ENCODE peak calls at places on chromosomes 6 and 20, in four cellular contexts. One of them, this sample, is unnamed.

GRCh38 chr6:154515808-154516207 is 5.3 kb upstream of the CNKSR3 start:
- DNase-seq in colonic mucosa: no peak
- DNase-seq in adrenal gland: no peak
- DNase-seq in Calu3: no peak
- DNase-seq in this sample: no peak

GRCh38 chr6:169170583-169170955 is 83.1 kb downstream of the THBS2 start:
- DNase-seq in colonic mucosa: no peak
- DNase-seq in adrenal gland: no peak
- DNase-seq in Calu3: no peak
- DNase-seq in this sample: no peak

GRCh38 chr6:36721369-36722140 is 23.9 kb downstream of the RAB44 start:
- DNase-seq in colonic mucosa: no peak
- DNase-seq in adrenal gland: no peak
- DNase-seq in Calu3: no peak
- DNase-seq in this sample: no peak

GRCh38 chr6:7899889-7900213 is 10.7 kb downstream of the TXNDC5 start:
- DNase-seq in colonic mucosa: no peak
- DNase-seq in adrenal gland: no peak
- DNase-seq in Calu3: no peak
- DNase-seq in this sample: no peak

GRCh38 chr6:105492706-105493673 is 90.1 kb upstream of the PREP start:
- DNase-seq in colonic mucosa: no peak
- DNase-seq in adrenal gland: no peak
- DNase-seq in Calu3: no peak
- DNase-seq in this sample: no peak

GRCh38 chr20:50290815-50291214 is 100.2 kb downstream of the CEBPB start:
- DNase-seq in colonic mucosa: no peak
- DNase-seq in adrenal gland: no peak
- DNase-seq in Calu3: no peak
- DNase-seq in this sample: no peak

GRCh38 chr6:127990081-127990480 is 89.2 kb upstream of the THEMIS start:
- DNase-seq in colonic mucosa: no peak
- DNase-seq in adrenal gland: no peak
- DNase-seq in Calu3: no peak
- DNase-seq in this sample: no peak

GRCh38 chr6:128554302-128554701 is 33.9 kb upstream of the PTPRK start:
- DNase-seq in colonic mucosa: no peak
- DNase-seq in adrenal gland: no peak
- DNase-seq in Calu3: no peak
- DNase-seq in this sample: no peak

GRCh38 chr6:165855856-165856255 is 192.8 kb upstream of the PDE10A start:
- DNase-seq in colonic mucosa: no peak
- DNase-seq in adrenal gland: no peak
- DNase-seq in Calu3: no peak
- DNase-seq in this sample: no peak

GRCh38 chr20:18138266-18138582 is 561 bp downstream of the KAT14 start:
- DNase-seq in colonic mucosa: no peak
- DNase-seq in adrenal gland: no peak
- DNase-seq in Calu3: no peak
- DNase-seq in this sample: no peak

GRCh38 chr20:50126662-50127061 is 13.7 kb upstream of the UBE2V1 start:
- DNase-seq in colonic mucosa: peak; percentile 84
- DNase-seq in adrenal gland: no peak
- DNase-seq in Calu3: no peak
- DNase-seq in this sample: no peak

GRCh38 chr6:129059650-129060049 is 176.7 kb downstream of the LAMA2 start:
- DNase-seq in colonic mucosa: no peak
- DNase-seq in adrenal gland: no peak
- DNase-seq in Calu3: no peak
- DNase-seq in this sample: no peak

GRCh38 chr20:25269833-25270170 is 21.9 kb downstream of the PYGB start:
- DNase-seq in colonic mucosa: no peak
- DNase-seq in adrenal gland: peak; percentile 7
- DNase-seq in Calu3: no peak
- DNase-seq in this sample: no peak

GRCh38 chr6:21511891-21512550 is 81.5 kb upstream of the SOX4 start:
- DNase-seq in colonic mucosa: no peak
- DNase-seq in adrenal gland: no peak
- DNase-seq in Calu3: no peak
- DNase-seq in this sample: no peak

GRCh38 chr6:8082954-8083858 is 19.0 kb upstream of the BLOC1S5 start:
- DNase-seq in colonic mucosa: no peak
- DNase-seq in adrenal gland: peak; percentile 28
- DNase-seq in Calu3: no peak
- DNase-seq in this sample: no peak

GRCh38 chr6:143018955-143019354 is 41.7 kb upstream of the AIG1 start:
- DNase-seq in colonic mucosa: no peak
- DNase-seq in adrenal gland: no peak
- DNase-seq in Calu3: no peak
- DNase-seq in this sample: no peak

GRCh38 chr20:6504826-6505225 is 262.7 kb upstream of the BMP2 start:
- DNase-seq in colonic mucosa: no peak
- DNase-seq in adrenal gland: no peak
- DNase-seq in Calu3: no peak
- DNase-seq in this sample: no peak

GRCh38 chr6:133245033-133245903 is 4.1 kb downstream of the EYA4 start:
- DNase-seq in colonic mucosa: no peak
- DNase-seq in adrenal gland: no peak
- DNase-seq in Calu3: no peak
- DNase-seq in this sample: no peak

GRCh38 chr6:83514877-83515466 is 2.6 kb downstream of the PRSS35 start:
- DNase-seq in colonic mucosa: peak; percentile 42
- DNase-seq in adrenal gland: peak; percentile 61
- DNase-seq in Calu3: peak; percentile 56
- DNase-seq in this sample: no peak

GRCh38 chr6:166253277-166254229 is 54.6 kb downstream of the PRR18 start:
- DNase-seq in colonic mucosa: no peak
- DNase-seq in adrenal gland: no peak
- DNase-seq in Calu3: no peak
- DNase-seq in this sample: peak; percentile 40

GRCh38 chr20:10667560-10668167 is 6.1 kb downstream of the JAG1 start:
- DNase-seq in colonic mucosa: no peak
- DNase-seq in adrenal gland: no peak
- DNase-seq in Calu3: no peak
- DNase-seq in this sample: no peak

GRCh38 chr6:150712502-150713252 is 113.0 kb downstream of the PLEKHG1 start:
- DNase-seq in colonic mucosa: no peak
- DNase-seq in adrenal gland: no peak
- DNase-seq in Calu3: no peak
- DNase-seq in this sample: no peak

GRCh38 chr6:98787961-98788360 is 46.4 kb upstream of the POU3F2 start:
- DNase-seq in colonic mucosa: no peak
- DNase-seq in adrenal gland: no peak
- DNase-seq in Calu3: no peak
- DNase-seq in this sample: no peak

GRCh38 chr6:39945626-39946025 is 11.4 kb upstream of the MOCS1 start:
- DNase-seq in colonic mucosa: peak; percentile 65
- DNase-seq in adrenal gland: no peak
- DNase-seq in Calu3: no peak
- DNase-seq in this sample: no peak

GRCh38 chr6:12163149-12163548 is 127.0 kb upstream of the EDN1 start:
- DNase-seq in colonic mucosa: no peak
- DNase-seq in adrenal gland: no peak
- DNase-seq in Calu3: no peak
- DNase-seq in this sample: no peak

GRCh38 chr6:103798166-103798565 is 1061.6 kb downstream of the HACE1 start:
- DNase-seq in colonic mucosa: no peak
- DNase-seq in adrenal gland: no peak
- DNase-seq in Calu3: no peak
- DNase-seq in this sample: no peak

GRCh38 chr20:5072756-5073153 is 47.0 kb downstream of the PCNA start:
- DNase-seq in colonic mucosa: no peak
- DNase-seq in adrenal gland: no peak
- DNase-seq in Calu3: no peak
- DNase-seq in this sample: no peak

GRCh38 chr20:16107172-16107870 is 465.9 kb downstream of the KIF16B start:
- DNase-seq in colonic mucosa: no peak
- DNase-seq in adrenal gland: no peak
- DNase-seq in Calu3: no peak
- DNase-seq in this sample: no peak

GRCh38 chr6:54718541-54719023 is 128.0 kb upstream of the FAM83B start:
- DNase-seq in colonic mucosa: peak; percentile 64
- DNase-seq in adrenal gland: no peak
- DNase-seq in Calu3: peak; percentile 52
- DNase-seq in this sample: no peak

GRCh38 chr6:395432-396125 is 4.0 kb downstream of the IRF4 start:
- DNase-seq in colonic mucosa: no peak
- DNase-seq in adrenal gland: no peak
- DNase-seq in Calu3: no peak
- DNase-seq in this sample: no peak

GRCh38 chr6:135937126-135937525 is 85.6 kb downstream of the PDE7B start:
- DNase-seq in colonic mucosa: no peak
- DNase-seq in adrenal gland: no peak
- DNase-seq in Calu3: no peak
- DNase-seq in this sample: no peak

GRCh38 chr6:89281779-89282246 is 33.3 kb downstream of the GABRR2 start:
- DNase-seq in colonic mucosa: peak; percentile 24
- DNase-seq in adrenal gland: no peak
- DNase-seq in Calu3: peak; percentile 52
- DNase-seq in this sample: no peak

GRCh38 chr20:45044084-45044573 is 56.8 kb downstream of the KCNS1 start:
- DNase-seq in colonic mucosa: peak; percentile 34
- DNase-seq in adrenal gland: peak; percentile 53
- DNase-seq in Calu3: peak; percentile 67
- DNase-seq in this sample: no peak

GRCh38 chr6:153801917-153802316 is 237.1 kb upstream of the OPRM1 start:
- DNase-seq in colonic mucosa: no peak
- DNase-seq in adrenal gland: no peak
- DNase-seq in Calu3: no peak
- DNase-seq in this sample: no peak

GRCh38 chr6:33822575-33823395 is 19.0 kb upstream of the MLN start:
- DNase-seq in colonic mucosa: no peak
- DNase-seq in adrenal gland: no peak
- DNase-seq in Calu3: peak; percentile 57
- DNase-seq in this sample: no peak

GRCh38 chr6:170023620-170024521 is 267.0 kb downstream of the DLL1 start:
- DNase-seq in colonic mucosa: no peak
- DNase-seq in adrenal gland: no peak
- DNase-seq in Calu3: no peak
- DNase-seq in this sample: no peak

GRCh38 chr6:125114248-125114858 is 39.2 kb upstream of the TPD52L1 start:
- DNase-seq in colonic mucosa: peak; percentile 60
- DNase-seq in adrenal gland: peak; percentile 47
- DNase-seq in Calu3: peak; percentile 43
- DNase-seq in this sample: no peak

GRCh38 chr6:84805145-84805544 is 40.7 kb upstream of the TBX18 start:
- DNase-seq in colonic mucosa: no peak
- DNase-seq in adrenal gland: no peak
- DNase-seq in Calu3: no peak
- DNase-seq in this sample: no peak

GRCh38 chr20:25859649-25860530 is 163.2 kb upstream of the ZNF337 start:
- DNase-seq in colonic mucosa: peak; percentile 56
- DNase-seq in adrenal gland: peak; percentile 73
- DNase-seq in Calu3: peak; percentile 30
- DNase-seq in this sample: peak; percentile 45

GRCh38 chr6:35318200-35318844 is 20.7 kb downstream of the DEF6 start:
- DNase-seq in colonic mucosa: peak; percentile 94
- DNase-seq in adrenal gland: peak; percentile 89
- DNase-seq in Calu3: peak; percentile 98
- DNase-seq in this sample: no peak
- TF ChIP-seq CTCF in colonic mucosa: no peak
- TF ChIP-seq CTCF in adrenal gland: no peak
- TF ChIP-seq CTCF in Calu3: peak; percentile 9
- TF ChIP-seq CTCF in this sample: no peak

GRCh38 chr6:138383776-138384175 is 6.1 kb downstream of the SMIM28 start:
- DNase-seq in colonic mucosa: no peak
- DNase-seq in adrenal gland: no peak
- DNase-seq in Calu3: no peak
- DNase-seq in this sample: no peak

GRCh38 chr6:138377844-138378243 is at the start of gene SMIM28:
- DNase-seq in colonic mucosa: no peak
- DNase-seq in adrenal gland: no peak
- DNase-seq in Calu3: no peak
- DNase-seq in this sample: no peak

GRCh38 chr6:138386897-138387296 is 9.2 kb downstream of the SMIM28 start:
- DNase-seq in colonic mucosa: no peak
- DNase-seq in adrenal gland: no peak
- DNase-seq in Calu3: no peak
- DNase-seq in this sample: no peak

GRCh38 chr6:138378463-138378862 is 758 bp downstream of the SMIM28 start:
- DNase-seq in colonic mucosa: no peak
- DNase-seq in adrenal gland: no peak
- DNase-seq in Calu3: no peak
- DNase-seq in this sample: no peak

GRCh38 chr6:138382498-138383265 is 5.0 kb downstream of the SMIM28 start:
- DNase-seq in colonic mucosa: no peak
- DNase-seq in adrenal gland: no peak
- DNase-seq in Calu3: no peak
- DNase-seq in this sample: no peak
- TF ChIP-seq CTCF in colonic mucosa: no peak
- TF ChIP-seq CTCF in adrenal gland: no peak
- TF ChIP-seq CTCF in Calu3: no peak
- TF ChIP-seq CTCF in this sample: no peak

DNA sequence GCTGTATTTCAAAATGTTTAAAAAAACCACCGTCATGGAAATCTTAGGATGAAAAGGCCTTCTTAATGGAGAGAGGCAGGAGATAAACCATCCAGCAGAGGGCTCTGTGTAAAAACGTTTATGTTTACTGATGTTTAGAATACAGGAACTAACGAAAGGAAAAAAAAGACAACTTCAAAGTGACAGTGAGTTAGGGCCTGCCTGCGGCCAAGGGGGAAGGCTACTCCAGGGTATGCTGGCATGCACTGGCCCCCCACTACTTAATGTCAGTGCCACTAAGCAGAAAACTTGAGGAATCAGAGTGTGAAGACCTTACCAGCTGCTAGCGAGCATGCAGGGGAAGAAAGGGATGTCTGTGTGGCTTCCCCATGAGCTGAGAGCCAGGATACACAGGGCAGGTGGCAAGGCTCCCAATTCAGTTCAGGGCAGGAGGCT is 47.7 kb downstream of the AKAP7 start:
- DNase-seq in colonic mucosa: no peak
- DNase-seq in adrenal gland: no peak
- DNase-seq in Calu3: peak; percentile 16
- DNase-seq in this sample: no peak
- TF ChIP-seq CTCF in colonic mucosa: peak; percentile 23
- TF ChIP-seq CTCF in adrenal gland: peak; percentile 63
- TF ChIP-seq CTCF in Calu3: no peak
- TF ChIP-seq CTCF in this sample: no peak

DNA sequence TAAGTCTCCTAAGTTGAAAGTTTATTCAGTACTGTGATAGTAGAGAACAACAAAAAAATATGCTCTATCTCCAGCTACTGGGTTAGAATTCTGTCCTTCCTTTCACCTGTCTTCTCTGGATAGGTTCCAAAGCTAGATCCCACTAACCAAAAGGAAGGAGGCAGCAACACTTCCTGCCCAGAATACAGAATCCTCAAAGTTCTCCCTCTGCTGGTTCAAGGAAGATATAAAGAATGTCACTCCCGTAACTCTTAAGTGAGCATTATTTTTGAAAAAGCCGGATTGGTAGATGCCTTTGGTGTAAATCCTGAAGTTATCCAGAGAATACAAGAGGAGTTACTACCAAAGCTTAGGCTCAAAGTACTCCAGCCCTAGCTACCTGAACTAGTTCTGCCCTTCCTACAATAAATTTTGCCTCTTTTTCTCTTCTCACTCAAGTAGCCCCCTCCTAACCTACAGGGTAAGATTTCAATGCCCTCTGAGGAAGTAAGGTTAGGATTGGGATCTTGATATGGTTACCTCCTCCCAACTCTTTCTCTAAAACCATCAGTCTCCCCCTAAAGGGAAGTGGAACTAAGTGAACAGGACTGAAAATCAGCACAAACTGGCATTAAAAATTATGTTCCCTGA is 26.0 kb upstream of the CRIP3 start:
- DNase-seq in colonic mucosa: peak; percentile 32
- DNase-seq in adrenal gland: no peak
- DNase-seq in Calu3: peak; percentile 55
- DNase-seq in this sample: no peak
- TF ChIP-seq CTCF in colonic mucosa: peak; percentile 26
- TF ChIP-seq CTCF in adrenal gland: peak; percentile 63
- TF ChIP-seq CTCF in Calu3: peak; percentile 34
- TF ChIP-seq CTCF in this sample: no peak